ENCODE peak calls at places on chromosome 16, in four cellular contexts. O is mesenchymal stem cell, I is IMR-90, L is H9. Y is an unnamed sample.

GRCh38 chr16:57686577-57686976 is 8.0 kb upstream of the DRC7 start:
- DNase-seq in O (no peak), I (no peak), L (no peak), Y (peak)

GRCh38 chr16:83211711-83212110 is 584.9 kb downstream of the CDH13 start:
- DNase-seq in L (no peak), O (peak), I (no peak), Y (peak)

GRCh38 chr16:8026450-8026849 is 563.9 kb downstream of the TMEM114 start:
- DNase-seq in I (no peak), L (peak), O (no peak), Y (peak)

GRCh38 chr16:57061084-57061905 is 31.1 kb upstream of the CPNE2 start:
- DNase-seq in L (no peak), O (peak), I (peak), Y (no peak)

GRCh38 chr16:31472559-31473203 is 729 bp downstream of the TGFB1I1 start:
- DNase-seq in O (peak), I (peak), L (peak), Y (peak)

GRCh38 chr16:21603920-21604319 is 4.5 kb downstream of the METTL9 start:
- DNase-seq in L (no peak), O (peak), I (peak), Y (no peak)

GRCh38 chr16:56985288-56985961 is 3.9 kb upstream of the NLRC5 start:
- DNase-seq in O (peak), I (peak), L (no peak), Y (peak)

GRCh38 chr16:23508589-23509440 is 1.5 kb downstream of the GGA2 start:
- DNase-seq in O (peak), I (no peak), L (peak), Y (peak)

GRCh38 chr16:30728904-30729672 is 19.1 kb upstream of the PHKG2 start:
- DNase-seq in I (no peak), O (no peak), L (no peak), Y (no peak)

GRCh38 chr16:52212841-52213240 is 334.1 kb downstream of the TOX3 start:
- DNase-seq in I (no peak), L (no peak), O (no peak), Y (no peak)

GRCh38 chr16:61681673-61682072 is 354.6 kb downstream of the CDH8 start:
- DNase-seq in I (no peak), O (no peak), L (no peak), Y (no peak)

GRCh38 chr16:17748005-17748719 is 277.4 kb upstream of the XYLT1 start:
- DNase-seq in I (no peak), L (peak), O (no peak), Y (peak)

GRCh38 chr16:49096191-49096945 is 185.3 kb downstream of the CBLN1 start:
- DNase-seq in O (no peak), I (no peak), L (no peak), Y (no peak)

GRCh38 chr16:27431773-27432599 is 30.0 kb downstream of the IL21R start:
- DNase-seq in L (peak), I (peak), O (peak), Y (peak)

DNA sequence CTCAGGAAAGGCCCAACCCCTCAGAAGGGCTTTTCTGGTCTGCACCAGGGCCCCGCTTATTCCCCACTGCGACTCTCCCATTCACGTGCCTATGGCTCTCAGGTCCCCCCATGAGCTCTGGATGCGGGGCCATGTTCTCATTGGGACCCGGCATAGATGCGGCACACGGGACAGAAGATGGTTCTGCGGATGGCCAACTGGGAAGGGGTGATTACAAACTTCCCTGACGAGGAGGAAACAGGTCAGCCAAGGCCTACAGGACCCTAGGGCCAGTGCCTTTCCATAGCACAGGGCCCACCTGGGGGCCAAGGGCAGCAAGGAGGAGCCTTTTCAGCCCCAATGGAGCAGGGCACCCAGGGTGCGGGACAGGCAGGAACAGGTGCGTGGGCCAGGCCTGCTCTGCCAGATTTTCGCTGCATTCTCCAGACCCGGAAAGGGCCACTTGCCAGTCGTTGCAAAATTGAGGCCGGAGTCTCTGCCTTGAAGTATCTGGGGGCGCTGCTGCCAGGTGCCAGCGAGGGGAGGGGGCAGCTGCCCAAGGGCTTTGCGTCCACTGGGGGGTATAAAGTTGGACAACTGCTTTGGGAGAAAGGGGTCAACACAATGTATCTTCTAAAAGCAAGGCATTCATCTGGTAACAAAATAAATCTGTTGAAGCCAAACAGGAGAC is 20.5 kb downstream of the SLC7A5 start:
- DNase-seq in L (no peak), O (no peak), I (no peak), Y (no peak)
- H4K8ac ChIP-seq in L (no peak), O (no peak), I (no peak), Y (no peak)

DNA sequence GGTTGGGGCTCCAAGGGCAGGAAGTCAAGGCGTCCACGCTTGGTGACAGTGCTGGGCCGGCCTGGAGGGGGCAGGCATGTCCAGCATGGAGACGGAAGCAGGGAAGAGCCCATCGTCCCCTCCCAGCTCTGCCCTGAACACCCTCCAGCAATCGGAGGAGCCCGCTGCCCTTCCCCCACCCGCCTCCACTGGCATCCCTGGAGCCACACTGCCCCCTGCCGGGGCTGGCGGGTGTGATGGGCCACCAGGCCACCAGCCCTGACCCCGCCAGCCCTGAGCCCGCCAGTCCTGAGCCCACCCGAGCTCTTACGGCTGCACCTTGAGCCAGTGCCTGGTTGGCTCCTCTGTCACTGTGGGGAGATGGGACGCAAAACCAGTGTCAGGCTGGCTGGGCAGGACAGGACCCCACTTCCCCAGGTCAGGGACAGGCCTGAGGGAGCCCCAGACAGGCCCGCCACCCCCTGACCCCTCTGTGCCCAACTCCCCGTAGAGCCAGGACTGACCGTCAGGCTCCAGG is 4.1 kb upstream of the CDH15 start:
- DNase-seq in I (peak), L (peak), O (peak), Y (peak)
- H4K8ac ChIP-seq in I (no peak), L (no peak), O (peak), Y (no peak)

GRCh38 chr16:28511031-28511430 is 4.4 kb upstream of the IL27 start:
- DNase-seq in L (no peak), I (no peak), O (no peak), Y (no peak)
- H4K8ac ChIP-seq in L (no peak), I (no peak), O (no peak), Y (no peak)

GRCh38 chr16:14629612-14629918 is 495 bp downstream of the PARN start:
- DNase-seq in I (no peak), L (no peak), O (peak), Y (peak)

GRCh38 chr16:14627088-14627487 is 3.0 kb downstream of the PARN start:
- DNase-seq in O (peak), L (no peak), I (no peak), Y (no peak)

GRCh38 chr16:14632693-14633569 is at the start of gene BFAR:
- DNase-seq in O (peak), I (peak), L (peak), Y (peak)

GRCh38 chr16:14628806-14629611 is 1.1 kb downstream of the PARN start:
- DNase-seq in O (no peak), I (no peak), L (no peak), Y (no peak)

GRCh38 chr16:14629919-14630619 is at the start of gene PARN:
- DNase-seq in L (peak), O (peak), I (peak), Y (peak)
- H4K8ac ChIP-seq in L (no peak), O (peak), I (peak), Y (peak)

GRCh38 chr16:894136-894535 is 76.6 kb downstream of the LMF1 start:
- DNase-seq in L (no peak), I (no peak), O (no peak), Y (no peak)

GRCh38 chr16:896261-897199 is 74.3 kb downstream of the LMF1 start:
- DNase-seq in I (no peak), L (no peak), O (no peak), Y (no peak)

GRCh38 chr16:894841-895240 is 75.9 kb downstream of the LMF1 start:
- DNase-seq in I (no peak), L (no peak), O (no peak), Y (no peak)

GRCh38 chr16:897200-897543 is 73.6 kb downstream of the LMF1 start:
- DNase-seq in L (no peak), I (no peak), O (no peak), Y (no peak)

DNA sequence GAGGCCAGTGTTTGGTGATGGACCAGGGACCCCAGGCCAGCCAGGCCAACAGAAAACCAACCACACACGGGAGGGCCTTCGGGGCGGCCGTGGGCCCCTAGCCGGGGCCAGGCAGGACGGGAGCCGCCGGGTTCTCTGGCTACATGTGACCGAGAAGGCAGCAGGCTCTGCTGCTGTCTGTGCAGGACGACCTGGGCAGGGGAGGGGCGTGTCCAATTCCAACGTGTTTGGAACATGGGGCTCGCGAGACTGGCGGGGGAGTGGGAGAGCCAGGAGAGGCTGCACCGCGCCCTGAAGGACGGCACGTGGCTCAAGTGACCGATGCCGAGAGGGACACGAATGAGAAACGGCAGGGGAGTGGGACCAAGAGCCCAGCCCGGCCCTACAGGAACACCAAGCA is 75.4 kb downstream of the LMF1 start:
- DNase-seq in I (no peak), O (no peak), L (no peak), Y (no peak)
- H4K8ac ChIP-seq in I (no peak), O (no peak), L (no peak), Y (no peak)

DNA sequence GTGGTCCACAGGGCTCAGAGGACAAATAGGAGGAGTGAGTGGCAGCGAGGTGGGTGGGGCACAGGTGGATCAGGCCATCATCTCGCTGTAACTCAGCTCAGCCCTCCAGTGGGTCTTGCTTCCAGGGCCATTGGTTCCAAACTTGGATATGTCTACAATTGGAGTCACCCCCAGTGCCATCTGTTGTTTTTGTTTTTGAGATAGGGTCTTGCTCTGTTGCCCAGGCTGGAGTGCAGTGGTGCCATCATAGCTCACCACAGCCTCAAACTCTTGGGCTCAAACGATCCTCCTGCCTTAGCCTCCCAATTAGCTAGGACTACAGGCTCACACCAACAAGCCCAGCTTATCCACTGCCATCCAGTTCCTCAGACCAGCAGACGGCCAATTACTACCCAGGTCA is 45.9 kb downstream of the DDX19A start:
- DNase-seq in O (no peak), L (no peak), I (no peak), Y (no peak)
- H4K8ac ChIP-seq in O (no peak), L (no peak), I (no peak), Y (no peak)

GRCh38 chr16:4288148-4288921 is 15.5 kb upstream of the TFAP4 start:
- DNase-seq in I (peak), L (peak), O (peak), Y (peak)
- H4K8ac ChIP-seq in I (no peak), L (no peak), O (peak), Y (no peak)

GRCh38 chr16:71929048-71929447 is 33.7 kb downstream of the IST1 start:
- DNase-seq in I (peak), O (peak), L (no peak), Y (peak)

GRCh38 chr16:71924710-71925109 is 29.4 kb downstream of the IST1 start:
- DNase-seq in O (no peak), I (no peak), L (no peak), Y (no peak)

GRCh38 chr16:71927383-71927782 is 32.1 kb downstream of the IST1 start:
- DNase-seq in I (peak), L (no peak), O (peak), Y (peak)

GRCh38 chr16:71930013-71930563 is 34.8 kb downstream of the IST1 start:
- DNase-seq in O (no peak), L (no peak), I (peak), Y (no peak)

DNA sequence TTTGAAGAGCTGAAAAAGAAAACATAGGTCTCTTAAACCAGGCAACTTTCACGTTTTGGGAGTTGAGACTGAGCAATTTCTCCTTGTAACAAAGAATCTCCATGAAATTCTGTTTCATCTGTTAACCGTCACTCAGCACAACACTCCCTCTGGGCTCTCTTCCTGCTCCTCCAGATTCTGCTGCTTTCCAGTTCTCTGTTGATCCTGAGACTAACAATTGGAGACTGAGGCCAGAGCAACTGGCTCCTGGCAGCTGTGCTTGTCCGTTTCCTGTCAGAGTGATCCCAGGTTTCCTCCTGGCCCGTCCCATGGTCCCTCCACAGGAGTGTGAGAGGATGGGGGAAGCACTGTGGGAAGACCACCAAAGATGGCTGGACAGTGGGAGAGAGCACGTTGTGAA is 32.5 kb downstream of the IST1 start:
- DNase-seq in O (no peak), L (no peak), I (no peak), Y (no peak)
- H4K8ac ChIP-seq in O (no peak), L (no peak), I (no peak), Y (no peak)

GRCh38 chr16:74160759-74161158 is 135.9 kb upstream of the PSMD7 start:
- DNase-seq in I (no peak), L (no peak), O (no peak), Y (no peak)
- H4K8ac ChIP-seq in I (no peak), L (no peak), O (no peak), Y (no peak)

GRCh38 chr16:88900653-88901052 is 34.2 kb upstream of the PABPN1L start:
- DNase-seq in I (no peak), L (no peak), O (no peak), Y (no peak)
- H4K8ac ChIP-seq in I (no peak), L (no peak), O (no peak), Y (no peak)

Y was measured in mesendoderm.